ENCODE peak calls at places on chromosomes 16 and 17, in nine cellular contexts. J is lower leg skin; U is activated T-cell treated with anti-CD3 and anti-CD28 coated beads for 1 hour; W is sciatic nerve; N is activated naive CD4-positive, alpha-beta T cell treated with Interleukin-2 at 50 U/mL for 16 hours; R is HT1080; O is neuronal stem cell; Y is aorta; S is NAMALWA. B is an unnamed sample.

GRCh38 chr17:82884923-82885322 is 45.1 kb upstream of the ZNF750 start:
- DNase-seq in J (peak), U (no peak), W (no peak), N (peak), R (no peak), O (no peak), Y (no peak), S (peak), B (peak)

GRCh38 chr17:31130286-31131224 is 35.8 kb downstream of the NF1 start:
- DNase-seq in J (no peak), U (no peak), W (no peak), N (no peak), R (no peak), O (no peak), Y (no peak), S (no peak), B (no peak)

GRCh38 chr17:79325707-79326106 is 251.1 kb downstream of the ENGASE start:
- DNase-seq in J (no peak), U (no peak), W (no peak), N (no peak), R (no peak), O (peak), Y (no peak), S (no peak), B (no peak)

GRCh38 chr16:82504811-82505210 is 122.0 kb upstream of the CDH13 start:
- DNase-seq in J (no peak), U (no peak), W (no peak), N (no peak), R (no peak), O (no peak), Y (no peak), S (no peak), B (no peak)

GRCh38 chr17:64779344-64780095 is 117.4 kb upstream of the SMURF2 start:
- DNase-seq in J (peak), U (no peak), W (no peak), N (no peak), R (no peak), O (no peak), Y (no peak), S (no peak), B (no peak)

GRCh38 chr16:75244844-75245758 is 6.3 kb downstream of the BCAR1 start:
- DNase-seq in J (no peak), U (no peak), W (peak), N (no peak), R (peak), O (peak), Y (peak), S (no peak), B (no peak)

GRCh38 chr16:86515780-86516617 is 5.7 kb downstream of the FOXF1 start:
- DNase-seq in J (no peak), U (no peak), W (no peak), N (no peak), R (no peak), O (peak), Y (no peak), S (no peak), B (no peak)

GRCh38 chr16:85483424-85483823 is 129.7 kb upstream of the GSE1 start:
- DNase-seq in J (no peak), U (no peak), W (no peak), N (no peak), R (no peak), O (no peak), Y (no peak), S (no peak), B (no peak)

GRCh38 chr17:61895391-61895790 is 32.1 kb upstream of the BRIP1 start:
- DNase-seq in J (no peak), U (no peak), W (no peak), N (no peak), R (no peak), O (no peak), Y (no peak), S (no peak), B (no peak)

GRCh38 chr17:66448008-66448644 is 145.7 kb downstream of the PRKCA start:
- DNase-seq in J (no peak), U (no peak), W (no peak), N (no peak), R (no peak), O (no peak), Y (no peak), S (no peak), B (no peak)

GRCh38 chr16:70786020-70786419 is 14.9 kb downstream of the VAC14 start:
- DNase-seq in J (no peak), U (no peak), W (no peak), N (no peak), R (no peak), O (no peak), Y (no peak), S (no peak), B (no peak)

B was measured in stimulated activated CD4-positive, alpha-beta T cell treated with anti-CD3 and anti-CD28 coated beads, Interleukin-1b, Interleukin-23, amount 100 ng/mL, for 48 hours.